ENCODE peak calls at places on chromosomes 5 and 9, in four cellular contexts. N is HepG2, K is SK-N-SH, I is K562. V is an unnamed sample.

GRCh38 chr5:126852104-126852531 is 75.2 kb downstream of the LMNB1 start:
- DNase-seq in N (no peak), K (no peak), I (no peak), V (no peak)

GRCh38 chr5:176817864-176818377 is 7.6 kb downstream of the UNC5A start:
- DNase-seq in N (no peak), K (peak; percentile 86), I (peak; percentile 56), V (no peak)

GRCh38 chr5:669111-669841 is 23.9 kb downstream of the TPPP start:
- DNase-seq in N (peak; percentile 20), K (peak; percentile 71), I (peak; percentile 71), V (no peak)

GRCh38 chr9:132233138-132233537 is 71.3 kb downstream of the NTNG2 start:
- DNase-seq in N (no peak), K (no peak), I (no peak), V (no peak)

GRCh38 chr9:121009657-121010056 is 40.4 kb downstream of the C5 start:
- DNase-seq in N (no peak), K (no peak), I (no peak), V (no peak)

GRCh38 chr5:72511371-72512178 is 4.4 kb upstream of the ZNF366 start:
- DNase-seq in N (no peak), K (no peak), I (no peak), V (no peak)

GRCh38 chr9:89179535-89179919 is 909 bp upstream of the SHC3 start:
- DNase-seq in N (no peak), K (no peak), I (no peak), V (no peak)

GRCh38 chr9:132590037-132590317 is 7.6 kb downstream of the BARHL1 start:
- DNase-seq in N (no peak), K (no peak), I (no peak), V (no peak)

GRCh38 chr5:143141652-143142051 is 261.8 kb downstream of the NR3C1 start:
- DNase-seq in N (no peak), K (no peak), I (no peak), V (no peak)

GRCh38 chr9:109052416-109052815 is 39.1 kb upstream of the CTNNAL1 start:
- DNase-seq in N (no peak), K (no peak), I (no peak), V (no peak)

GRCh38 chr9:109047259-109047658 is 34.0 kb upstream of the CTNNAL1 start:
- DNase-seq in N (no peak), K (no peak), I (no peak), V (no peak)

GRCh38 chr9:109050444-109050843 is 37.1 kb upstream of the CTNNAL1 start:
- DNase-seq in N (no peak), K (no peak), I (no peak), V (no peak)

GRCh38 chr9:109048822-109049221 is 35.5 kb upstream of the CTNNAL1 start:
- DNase-seq in N (no peak), K (no peak), I (no peak), V (no peak)

GRCh38 chr9:109051733-109052132 is 38.4 kb upstream of the CTNNAL1 start:
- DNase-seq in N (no peak), K (no peak), I (no peak), V (no peak)
- H3K4me2 ChIP-seq in N (no peak overlapping the region), K (no peak overlapping the region), I (no peak overlapping the region), V (no peak overlapping the region)

DNA sequence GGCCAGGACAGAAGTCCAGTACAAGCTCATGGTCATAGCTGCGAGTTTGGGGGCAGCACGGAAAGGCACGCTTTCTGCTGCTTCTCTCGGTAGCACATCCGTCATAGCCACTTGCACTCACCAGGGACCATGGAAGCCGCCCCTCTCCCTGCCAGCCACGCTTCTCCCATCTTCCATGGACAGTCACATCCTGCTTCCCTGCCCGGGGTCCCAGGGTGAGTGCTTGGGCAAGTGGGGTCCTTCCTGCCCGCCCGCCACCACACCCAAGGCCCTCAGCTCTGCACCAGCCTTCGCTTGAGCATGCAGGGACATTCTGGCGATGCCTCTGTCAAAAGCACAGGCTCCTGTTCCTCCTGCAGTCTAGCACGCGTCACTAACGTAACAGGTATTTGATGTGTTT is 13.1 kb upstream of the IRX2 start:
- DNase-seq in N (no peak), K (no peak), I (no peak), V (no peak)
- TF ChIP-seq ELF1 in N (no peak), K (no peak), I (no peak), V (no peak)

GRCh38 chr5:141319202-141319601 is 1.4 kb downstream of the TAF7 start:
- DNase-seq in N (no peak), K (no peak), I (no peak), V (no peak)

GRCh38 chr5:141319699-141320098 is 885 bp downstream of the TAF7 start:
- DNase-seq in N (no peak), K (no peak), I (no peak), V (no peak)

GRCh38 chr5:141322261-141322660 is 1.7 kb upstream of the TAF7 start:
- DNase-seq in N (no peak), K (no peak), I (no peak), V (no peak)

GRCh38 chr5:141326088-141326854 is 4.0 kb upstream of the PCDHGA1 start:
- DNase-seq in N (peak; percentile 58), K (peak; percentile 74), I (peak; percentile 80), V (no peak)

GRCh38 chr5:141320225-141321169 is at the start of gene TAF7:
- DNase-seq in N (peak; percentile 89), K (peak; percentile 94), I (peak; percentile 95), V (peak; percentile 89)
- TF ChIP-seq REST in N (peak; percentile 8), K (no peak), I (no peak), V (no peak)

GRCh38 chr5:172178301-172179031 is 9.6 kb downstream of the STK10 start:
- DNase-seq in N (no peak), K (no peak), I (peak; percentile 76), V (no peak)
- H3K4me2 ChIP-seq in N (peak overlapping the region; percentile 70), K (no peak overlapping the region), I (peak overlapping the region; percentile 44), V (no peak overlapping the region)

DNA sequence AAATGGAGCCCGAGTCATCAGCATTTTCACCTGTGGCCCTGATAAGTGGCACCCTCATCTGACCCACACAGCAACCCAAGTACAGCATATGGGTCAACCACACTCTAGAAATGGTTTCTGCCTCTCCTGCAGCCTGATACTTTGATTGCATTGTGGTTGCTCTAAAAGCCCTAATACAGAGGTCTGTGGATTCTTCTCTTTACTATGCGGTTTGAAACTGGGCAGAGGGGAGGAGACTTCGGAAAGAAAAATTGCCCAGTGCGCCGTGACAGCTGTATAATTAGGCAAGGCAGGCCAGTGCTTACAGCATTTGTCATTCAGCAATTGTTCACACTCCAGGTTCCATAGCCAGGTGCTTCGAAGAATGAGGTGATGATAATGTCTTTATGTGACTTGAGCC is 361.0 kb downstream of the NFIB start:
- DNase-seq in N (no peak), K (no peak), I (no peak), V (no peak)
- TF ChIP-seq ELF1 in N (no peak), K (no peak), I (no peak), V (no peak)

DNA sequence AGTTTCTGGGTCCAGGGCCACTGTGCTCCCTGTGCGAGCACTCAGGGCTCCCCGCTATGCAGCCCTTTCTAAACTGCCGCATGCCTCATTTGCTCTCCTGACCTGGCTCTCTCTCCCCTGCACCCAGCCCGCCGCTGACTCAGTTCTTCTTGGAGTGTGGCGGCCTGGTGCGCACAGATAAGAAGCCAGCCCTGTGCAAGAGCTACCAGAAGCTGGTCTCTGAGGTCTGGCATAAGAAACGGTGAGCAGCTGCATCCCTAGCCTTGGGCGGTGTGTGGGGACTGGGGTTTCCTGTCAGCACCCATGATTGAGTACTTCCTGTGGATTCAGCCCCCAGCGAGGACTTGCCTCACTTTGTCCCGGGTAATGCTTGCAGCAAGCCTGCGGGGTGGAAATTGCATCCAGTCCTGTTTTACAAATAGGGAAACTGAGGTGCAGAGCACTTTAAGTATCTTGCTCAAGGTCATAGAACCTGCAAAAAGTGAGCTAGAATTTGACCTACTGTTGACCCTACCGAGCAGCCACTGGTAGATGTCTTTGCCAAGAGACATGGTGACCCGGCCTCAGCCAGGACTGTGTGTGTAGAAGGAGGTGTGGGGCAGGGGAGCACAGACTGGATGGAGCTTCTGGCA is 27.9 kb downstream of the USP20 start:
- DNase-seq in N (no peak), K (peak; percentile 85), I (peak; percentile 97), V (no peak)
- TF ChIP-seq REST in N (no peak), K (no peak), I (peak; percentile 87), V (no peak)

GRCh38 chr9:129776566-129776937 is 23.7 kb upstream of the PTGES start:
- DNase-seq in N (no peak), K (no peak), I (no peak), V (no peak)
- H3K4me2 ChIP-seq in N (peak overlapping the region; percentile 50), K (peak overlapping the region; percentile 53), I (peak overlapping the region; percentile 68), V (peak overlapping the region; percentile 88)

GRCh38 chr5:9347541-9348295 is 198.2 kb downstream of the SEMA5A start:
- DNase-seq in N (no peak), K (no peak), I (no peak), V (no peak)

GRCh38 chr5:9342161-9342787 is 203.6 kb downstream of the SEMA5A start:
- DNase-seq in N (no peak), K (no peak), I (no peak), V (no peak)

GRCh38 chr5:9347032-9347431 is 198.8 kb downstream of the SEMA5A start:
- DNase-seq in N (no peak), K (no peak), I (no peak), V (no peak)

GRCh38 chr5:9343146-9343850 is 202.6 kb downstream of the SEMA5A start:
- DNase-seq in N (no peak), K (no peak), I (no peak), V (no peak)

GRCh38 chr5:9344751-9345240 is 201.1 kb downstream of the SEMA5A start:
- DNase-seq in N (no peak), K (no peak), I (no peak), V (no peak)
- TF ChIP-seq ELF1 in N (no peak), K (no peak), I (no peak), V (no peak)

GRCh38 chr5:92353107-92354030 is 970.3 kb upstream of the ARRDC3 start:
- DNase-seq in N (peak; percentile 71), K (no peak), I (no peak), V (no peak)
- TF ChIP-seq REST in N (no peak), K (no peak), I (no peak), V (no peak)

V was measured in HCT116.